ENCODE peak calls at places on chromosomes 6 and 20, in four cellular contexts. V is spleen, B is GM23338, R is HL-60. S is an unnamed sample.

GRCh38 chr6:151916680-151917164 is 109.2 kb downstream of the ESR1 start:
- DNase-seq in V (no peak), B (no peak), R (no peak), S (no peak)

GRCh38 chr6:88383183-88383582 is 217.0 kb upstream of the CNR1 start:
- DNase-seq in V (no peak), B (no peak), R (no peak), S (no peak)

GRCh38 chr6:85126448-85127178 is 323.3 kb upstream of the NT5E start:
- DNase-seq in V (peak; percentile 76), B (peak; percentile 88), R (no peak), S (no peak)

GRCh38 chr20:62776692-62777527 is 19.4 kb upstream of the MRGBP start:
- DNase-seq in V (peak; percentile 85), B (peak; percentile 67), R (peak; percentile 84), S (no peak)

GRCh38 chr6:39188101-39188455 is 41.2 kb downstream of the KCNK5 start:
- DNase-seq in V (no peak), B (no peak), R (no peak), S (no peak)

GRCh38 chr6:55255061-55255571 is 72.2 kb upstream of the GFRAL start:
- DNase-seq in V (no peak), B (no peak), R (no peak), S (no peak)

GRCh38 chr6:101630956-101631355 is 237.4 kb downstream of the GRIK2 start:
- DNase-seq in V (no peak), B (no peak), R (no peak), S (no peak)

GRCh38 chr6:120786682-120787081 is 547.6 kb downstream of the TBC1D32 start:
- DNase-seq in V (no peak), B (no peak), R (no peak), S (no peak)

GRCh38 chr20:31595380-31595653 is 9.8 kb upstream of the ID1 start:
- DNase-seq in V (no peak), B (no peak), R (no peak), S (no peak)

GRCh38 chr20:16732506-16733152 is 2.8 kb downstream of the SNRPB2 start:
- DNase-seq in V (no peak), B (no peak), R (no peak), S (no peak)

GRCh38 chr6:15420959-15421438 is 175.1 kb downstream of the JARID2 start:
- DNase-seq in V (no peak), B (no peak), R (no peak), S (no peak)

GRCh38 chr6:57255451-57256181 is 33.5 kb upstream of the RAB23 start:
- DNase-seq in V (no peak), B (no peak), R (no peak), S (peak; percentile 18)

GRCh38 chr6:158536084-158536890 is 23.6 kb upstream of the TMEM181 start:
- DNase-seq in V (peak; percentile 85), B (peak; percentile 92), R (no peak), S (no peak)

GRCh38 chr6:130697661-130698535 is 129.3 kb upstream of the SMLR1 start:
- DNase-seq in V (no peak), B (peak; percentile 79), R (no peak), S (peak; percentile 26)

GRCh38 chr20:62355527-62356142 is 11.5 kb downstream of the LAMA5 start:
- DNase-seq in V (no peak), B (no peak), R (no peak), S (no peak)

GRCh38 chr20:63942250-63943006 is 13.8 kb downstream of the UCKL1 start:
- DNase-seq in V (peak; percentile 90), B (peak; percentile 96), R (peak; percentile 52), S (peak; percentile 16)

GRCh38 chr6:112680076-112680475 is 332.9 kb downstream of the RFPL4B start:
- DNase-seq in V (no peak), B (no peak), R (no peak), S (no peak)

DNA sequence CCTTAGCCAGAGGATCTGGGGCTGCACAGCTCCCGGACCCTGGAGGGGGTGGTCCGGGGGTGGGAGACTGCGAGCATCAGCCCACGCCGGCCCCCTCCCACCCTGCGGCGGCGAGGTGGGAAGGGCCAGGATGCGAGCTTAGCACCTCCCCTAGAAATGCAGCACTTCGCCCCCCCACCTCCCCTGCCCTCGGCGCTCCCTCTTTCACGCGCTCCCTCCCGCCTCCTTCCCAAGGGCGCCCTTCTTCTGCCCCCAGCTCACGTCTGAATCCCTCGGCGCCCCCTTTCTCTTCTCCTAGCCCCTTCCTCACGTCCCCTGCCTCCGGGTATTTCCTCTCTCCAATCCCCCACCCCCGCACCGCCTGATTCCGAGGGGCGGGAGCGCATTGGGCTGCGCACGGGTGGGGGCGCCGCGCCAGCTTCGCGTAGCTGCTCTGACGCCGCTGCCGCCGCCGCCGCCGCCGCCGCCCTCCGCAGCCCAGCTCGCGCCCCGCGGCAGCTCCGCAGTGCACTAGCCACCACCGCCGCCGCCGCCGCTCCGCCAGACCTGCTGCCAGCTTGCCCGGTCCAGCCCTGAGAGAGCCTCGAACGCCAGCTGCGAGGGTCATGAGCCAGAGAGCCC is at the start of gene SLC32A1:
- DNase-seq in V (no peak), B (peak; percentile 80), R (no peak), S (no peak)
- TF ChIP-seq POLR2AphosphoS5 in V (no peak), B (no peak), R (no peak), S (no peak)

GRCh38 chr6:44177691-44178423 is 19.2 kb downstream of the CAPN11 start:
- DNase-seq in V (no peak), B (no peak), R (no peak), S (no peak)
- TF ChIP-seq POLR2AphosphoS5 in V (no peak), B (no peak), R (no peak), S (no peak)

DNA sequence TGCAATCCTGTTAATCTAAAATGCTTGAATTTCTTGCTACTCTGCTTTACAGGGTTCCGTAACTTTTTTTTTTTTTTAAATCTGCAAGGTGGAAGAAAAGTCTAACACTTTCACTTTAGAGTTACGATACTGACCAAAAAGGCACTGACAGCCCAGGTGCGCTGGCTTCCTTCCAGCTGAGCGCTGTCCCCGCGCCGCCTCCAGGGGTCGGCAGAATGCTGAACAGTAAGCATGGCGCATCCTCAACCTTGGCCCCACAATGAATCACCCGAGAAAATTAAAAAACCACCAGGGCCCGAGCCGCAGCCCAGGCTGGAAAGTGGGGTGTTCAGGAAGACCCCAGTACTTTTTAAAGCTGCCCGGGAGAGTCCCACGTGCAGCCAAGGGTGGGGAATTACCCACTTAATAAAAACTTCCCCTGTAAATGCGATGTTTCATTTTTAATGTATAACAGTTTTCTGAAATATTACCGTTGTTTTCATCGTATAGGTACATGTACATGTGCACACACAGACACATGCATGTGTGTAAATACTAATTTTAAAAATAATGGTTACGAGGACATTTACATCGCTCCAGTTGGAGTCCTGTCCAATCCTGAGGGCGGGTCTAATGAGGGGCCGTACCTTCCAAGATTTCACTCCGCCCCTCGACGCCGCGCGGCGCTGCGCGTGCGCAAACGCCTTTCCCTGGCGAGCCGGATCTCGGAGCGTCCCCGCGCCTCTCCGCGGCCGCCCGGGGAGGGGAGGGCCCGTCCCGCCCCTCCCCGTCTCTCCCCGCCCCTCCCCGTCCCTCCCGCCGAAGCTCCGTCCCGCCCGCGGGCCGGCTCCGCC is 420 bp upstream of the GINM1 start:
- DNase-seq in V (peak; percentile 98), B (peak; percentile 95), R (peak; percentile 80), S (peak; percentile 62)
- TF ChIP-seq POLR2AphosphoS5 in V (peak; percentile 68), B (no peak), R (peak; percentile 59), S (no peak)

GRCh38 chr6:83853968-83854501 is 875 bp downstream of the RIPPLY2 start:
- DNase-seq in V (no peak), B (peak; percentile 72), R (no peak), S (no peak)

GRCh38 chr6:83852528-83853177 is 507 bp upstream of the RIPPLY2 start:
- DNase-seq in V (no peak), B (no peak), R (no peak), S (no peak)

GRCh38 chr6:83859410-83860346 is at the start of gene CYB5R4:
- DNase-seq in V (peak; percentile 99), B (peak; percentile 98), R (peak; percentile 87), S (peak; percentile 78)

GRCh38 chr6:83853178-83853967 is at the start of gene RIPPLY2:
- DNase-seq in V (peak; percentile 71), B (peak; percentile 81), R (no peak), S (no peak)

DNA sequence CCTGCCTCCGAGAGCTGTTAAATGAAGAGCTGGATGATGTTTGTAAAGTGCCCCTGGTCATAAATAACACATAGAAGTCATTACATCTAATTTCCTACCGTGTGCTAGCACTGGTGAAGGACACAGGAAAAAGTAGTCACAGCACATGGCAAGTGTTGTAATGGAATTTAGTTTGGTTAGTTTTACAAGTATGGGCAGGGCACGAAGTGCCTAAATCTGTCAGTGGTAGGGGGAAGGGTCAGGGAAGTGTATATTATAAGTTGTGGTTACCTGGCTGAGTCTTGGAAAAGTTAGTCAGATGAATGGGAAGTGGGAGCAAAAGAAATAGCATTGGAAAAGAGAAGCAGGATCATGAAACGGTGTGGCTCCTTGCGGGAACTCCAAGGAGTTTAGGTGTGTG is 1.6 kb downstream of the RIPPLY2 start:
- DNase-seq in V (no peak), B (no peak), R (no peak), S (no peak)
- TF ChIP-seq POLR2AphosphoS5 in V (no peak), B (no peak), R (no peak), S (no peak)